ENCODE peak calls at places on chromosomes 6 and 20, in nine cellular contexts. Y, S, L, K, Z, N, J, M and V are unnamed samples.

GRCh38 chr6:158475344-158476302 is 84.3 kb upstream of the TMEM181 start:
- DNase-seq in Y (no peak), S (no peak), L (peak), K (no peak), Z (no peak), N (peak), J (no peak), M (peak), V (peak)

GRCh38 chr20:56630086-56630493 is 984 bp downstream of the TFAP2C start:
- DNase-seq in Y (no peak), S (peak), L (peak), K (peak), Z (peak), N (peak), J (peak), M (no peak), V (no peak)

GRCh38 chr6:121733216-121733615 is 297.8 kb downstream of the GJA1 start:
- DNase-seq in Y (no peak), S (no peak), L (peak), K (no peak), Z (no peak), N (no peak), J (no peak), M (no peak), V (no peak)

GRCh38 chr6:52872031-52872430 is 31.4 kb upstream of the GSTA5 start:
- DNase-seq in Y (no peak), S (no peak), L (no peak), K (no peak), Z (no peak), N (no peak), J (no peak), M (no peak), V (no peak)

GRCh38 chr6:40599580-40599979 is 12.4 kb upstream of the LRFN2 start:
- DNase-seq in Y (no peak), S (no peak), L (no peak), K (no peak), Z (no peak), N (peak), J (no peak), M (no peak), V (no peak)

GRCh38 chr6:4756247-4756646 is 20.0 kb upstream of the CDYL start:
- DNase-seq in Y (no peak), S (no peak), L (no peak), K (no peak), Z (no peak), N (no peak), J (no peak), M (no peak), V (no peak)

GRCh38 chr20:51104960-51105460 is 82.1 kb upstream of the KCNG1 start:
- DNase-seq in Y (no peak), S (no peak), L (no peak), K (no peak), Z (no peak), N (no peak), J (no peak), M (no peak), V (no peak)

GRCh38 chr20:3229158-3229557 is 9.8 kb downstream of the SLC4A11 start:
- DNase-seq in Y (no peak), S (no peak), L (no peak), K (no peak), Z (no peak), N (no peak), J (no peak), M (no peak), V (no peak)

GRCh38 chr6:91045152-91045551 is 458.3 kb upstream of the MAP3K7 start:
- DNase-seq in Y (no peak), S (no peak), L (no peak), K (no peak), Z (no peak), N (peak), J (no peak), M (peak), V (no peak)

GRCh38 chr6:157097255-157097936 is 225.9 kb downstream of the TMEM242 start:
- DNase-seq in Y (no peak), S (no peak), L (no peak), K (no peak), Z (no peak), N (no peak), J (no peak), M (no peak), V (no peak)